ENCODE peak calls at places on chromosome 16, in ten cellular contexts. F is neural progenitor cell, Q is endothelial cell of umbilical vein, N is HCT116, H is SK-N-SH, T is Karpas-422, X is mesendoderm, D is mesenchymal stem cell, K is H1, M is MM.1S. G is an unnamed sample.

GRCh38 chr16:30185683-30186421 is 2.5 kb downstream of the CORO1A start:
- DNase-seq in X (no peak), Q (no peak), N (no peak), K (peak), M (peak), D (no peak), T (peak), H (peak), F (no peak), G (no peak)

GRCh38 chr16:56349711-56350161 is 75.6 kb downstream of the AMFR start:
- DNase-seq in X (no peak), K (no peak), M (no peak), F (no peak), H (no peak), N (no peak), Q (no peak), D (no peak), T (no peak), G (no peak)

GRCh38 chr16:66387817-66388332 is 21.4 kb downstream of the CDH5 start:
- DNase-seq in N (no peak), X (no peak), Q (no peak), T (no peak), M (no peak), K (no peak), D (no peak), F (no peak), H (no peak), G (no peak)

GRCh38 chr16:1920727-1921155 is 2.5 kb upstream of the HS3ST6 start:
- DNase-seq in T (peak), X (peak), M (peak), K (peak), N (no peak), Q (peak), F (peak), D (peak), H (peak), G (peak)

GRCh38 chr16:74563828-74564263 is 43.1 kb downstream of the GLG1 start:
- DNase-seq in X (peak), M (no peak), N (peak), K (no peak), H (no peak), Q (no peak), D (peak), F (no peak), T (no peak), G (no peak)

GRCh38 chr16:75385507-75386152 is 47.7 kb downstream of the CFDP1 start:
- DNase-seq in N (peak), Q (peak), H (peak), D (peak), X (peak), T (peak), F (peak), K (no peak), M (peak), G (peak)

GRCh38 chr16:48029768-48030167 is 126.0 kb downstream of the ABCC12 start:
- DNase-seq in F (no peak), X (peak), Q (no peak), M (no peak), N (no peak), D (no peak), H (no peak), T (no peak), K (no peak), G (no peak)

GRCh38 chr16:14341324-14342225 is 270.5 kb downstream of the MRTFB start:
- DNase-seq in Q (no peak), H (no peak), K (no peak), X (no peak), F (no peak), D (no peak), N (no peak), M (no peak), T (no peak), G (no peak)

GRCh38 chr16:7400117-7400890 is 67.7 kb downstream of the RBFOX1 start:
- DNase-seq in D (no peak), Q (no peak), N (no peak), M (no peak), T (no peak), K (no peak), F (no peak), H (no peak), X (no peak), G (no peak)

GRCh38 chr16:82425661-82426060 is 201.1 kb upstream of the CDH13 start:
- DNase-seq in H (no peak), T (no peak), D (no peak), K (no peak), Q (no peak), F (no peak), X (no peak), N (no peak), M (no peak), G (no peak)

GRCh38 chr16:84836234-84836647 is 16.5 kb downstream of the CRISPLD2 start:
- DNase-seq in N (no peak), K (peak), X (peak), F (peak), H (peak), T (no peak), Q (no peak), M (no peak), D (peak), G (peak)

GRCh38 chr16:23182675-23183485 is at the start of gene SCNN1G:
- DNase-seq in D (no peak), K (no peak), Q (no peak), H (peak), T (no peak), F (peak), M (peak), N (no peak), X (peak), G (peak)

GRCh38 chr16:66695935-66696668 is 441 bp downstream of the CMTM4 start:
- DNase-seq in H (no peak), F (peak), T (no peak), D (no peak), K (peak), M (peak), X (peak), Q (peak), N (no peak), G (peak)

GRCh38 chr16:66728117-66728787 is 23.2 kb downstream of the DYNC1LI2 start:
- DNase-seq in H (peak), X (peak), D (peak), M (peak), F (peak), Q (peak), T (peak), N (peak), K (no peak), G (no peak)

GRCh38 chr16:59611556-59611955 is 877.4 kb upstream of the GOT2 start:
- DNase-seq in K (no peak), M (no peak), Q (no peak), D (no peak), N (no peak), X (no peak), T (no peak), F (no peak), H (no peak), G (no peak)

GRCh38 chr16:56632160-56632847 is at the start of gene MT1M:
- DNase-seq in M (no peak), T (no peak), Q (no peak), D (peak), F (peak), X (peak), H (peak), K (peak), N (no peak), G (no peak)

GRCh38 chr16:89054261-89054661 is 39.4 kb upstream of the ACSF3 start:
- DNase-seq in F (peak), X (no peak), K (no peak), N (no peak), T (peak), H (no peak), M (no peak), D (no peak), Q (no peak), G (no peak)

GRCh38 chr16:46853713-46854443 is 22.9 kb upstream of the C16orf87 start:
- DNase-seq in X (peak), M (peak), Q (peak), T (peak), K (peak), N (peak), D (peak), F (peak), H (peak), G (peak)

GRCh38 chr16:56269824-56270684 is 78.8 kb downstream of the GNAO1 start:
- DNase-seq in K (no peak), T (no peak), F (peak), H (no peak), Q (no peak), N (no peak), D (peak), M (no peak), X (peak), G (no peak)

GRCh38 chr16:48526058-48526957 is 83.7 kb downstream of the N4BP1 start:
- DNase-seq in T (peak), F (peak), D (no peak), M (peak), H (no peak), Q (no peak), N (peak), K (no peak), X (peak), G (no peak)

GRCh38 chr16:14146445-14146844 is 75.3 kb downstream of the MRTFB start:
- DNase-seq in X (no peak), M (no peak), N (no peak), Q (no peak), D (no peak), F (no peak), K (no peak), H (no peak), T (no peak), G (no peak)

GRCh38 chr16:49631521-49632041 is 224.3 kb downstream of the ZNF423 start:
- DNase-seq in N (no peak), M (no peak), D (peak), H (no peak), Q (peak), X (peak), K (no peak), T (no peak), F (no peak), G (no peak)
- H3K4me2 ChIP-seq in N (no peak), M (no peak), D (no peak), H (peak), Q (no peak), X (no peak), K (no peak), T (peak), F (no peak), G (peak)

DNA sequence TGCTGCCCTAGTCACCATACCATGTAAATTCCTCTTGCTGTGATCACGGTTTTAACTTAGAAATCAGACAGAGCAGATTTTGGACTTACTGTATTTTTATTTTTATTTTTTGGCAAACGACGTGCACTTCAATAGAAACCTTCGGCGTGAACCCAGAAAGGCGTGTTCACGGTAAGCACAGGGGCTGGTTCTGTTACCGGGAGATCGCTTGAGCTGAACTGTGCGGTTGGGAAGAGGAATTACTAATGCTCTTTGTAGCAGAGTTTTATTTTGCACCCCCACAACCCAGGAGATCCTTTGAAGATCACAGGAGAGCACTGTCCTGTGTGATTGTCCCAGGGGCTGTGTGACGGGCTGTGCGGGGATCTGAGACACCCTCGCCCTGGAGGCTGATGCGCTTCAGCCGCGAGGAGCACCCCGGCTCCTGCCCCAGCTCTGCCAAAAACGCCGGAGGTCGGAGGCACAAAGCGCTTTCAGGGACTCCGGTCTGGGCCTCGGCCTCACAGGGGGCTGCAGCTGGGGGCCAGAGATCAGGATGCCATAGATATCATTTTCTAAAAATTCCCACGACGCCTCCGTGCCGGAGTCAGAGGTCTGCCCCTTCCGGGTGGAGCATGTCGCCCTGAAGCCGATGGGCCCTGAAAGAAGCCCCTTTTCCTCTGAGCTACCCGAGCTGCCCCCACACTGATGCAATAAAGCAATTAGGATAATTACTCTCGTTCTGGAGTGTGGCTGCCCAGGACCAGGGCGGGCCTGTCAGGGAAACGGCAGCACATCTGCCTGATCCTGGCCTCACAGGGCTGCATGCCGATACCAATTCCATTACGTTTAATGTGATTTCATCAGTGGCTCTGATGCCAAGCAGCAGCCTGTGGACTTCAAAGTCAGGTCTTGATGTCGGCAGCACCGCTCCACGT is 71.8 kb downstream of the LMF1 start:
- DNase-seq in X (no peak), N (no peak), K (no peak), D (no peak), Q (no peak), T (no peak), F (no peak), M (no peak), H (peak), G (no peak)
- H3K9ac ChIP-seq in X (no peak), N (no peak), K (no peak), D (no peak), Q (no peak), T (no peak), F (no peak), M (no peak), H (no peak), G (peak)

GRCh38 chr16:52561910-52562741 is 15.2 kb upstream of the TOX3 start:
- DNase-seq in F (no peak), N (no peak), X (no peak), M (no peak), H (no peak), K (no peak), Q (no peak), T (no peak), D (no peak), G (no peak)
- H3K4me2 ChIP-seq in F (no peak), N (no peak), X (no peak), M (no peak), H (no peak), K (no peak), Q (no peak), T (no peak), D (no peak), G (no peak)

GRCh38 chr16:19861069-19861468 is 23.6 kb downstream of the GPRC5B start:
- DNase-seq in Q (no peak), N (no peak), D (no peak), H (no peak), K (no peak), M (no peak), F (no peak), X (peak), T (no peak), G (no peak)
- H3K9ac ChIP-seq in Q (no peak), N (no peak), D (no peak), H (no peak), K (no peak), M (no peak), F (no peak), X (no peak), T (no peak), G (no peak)

DNA sequence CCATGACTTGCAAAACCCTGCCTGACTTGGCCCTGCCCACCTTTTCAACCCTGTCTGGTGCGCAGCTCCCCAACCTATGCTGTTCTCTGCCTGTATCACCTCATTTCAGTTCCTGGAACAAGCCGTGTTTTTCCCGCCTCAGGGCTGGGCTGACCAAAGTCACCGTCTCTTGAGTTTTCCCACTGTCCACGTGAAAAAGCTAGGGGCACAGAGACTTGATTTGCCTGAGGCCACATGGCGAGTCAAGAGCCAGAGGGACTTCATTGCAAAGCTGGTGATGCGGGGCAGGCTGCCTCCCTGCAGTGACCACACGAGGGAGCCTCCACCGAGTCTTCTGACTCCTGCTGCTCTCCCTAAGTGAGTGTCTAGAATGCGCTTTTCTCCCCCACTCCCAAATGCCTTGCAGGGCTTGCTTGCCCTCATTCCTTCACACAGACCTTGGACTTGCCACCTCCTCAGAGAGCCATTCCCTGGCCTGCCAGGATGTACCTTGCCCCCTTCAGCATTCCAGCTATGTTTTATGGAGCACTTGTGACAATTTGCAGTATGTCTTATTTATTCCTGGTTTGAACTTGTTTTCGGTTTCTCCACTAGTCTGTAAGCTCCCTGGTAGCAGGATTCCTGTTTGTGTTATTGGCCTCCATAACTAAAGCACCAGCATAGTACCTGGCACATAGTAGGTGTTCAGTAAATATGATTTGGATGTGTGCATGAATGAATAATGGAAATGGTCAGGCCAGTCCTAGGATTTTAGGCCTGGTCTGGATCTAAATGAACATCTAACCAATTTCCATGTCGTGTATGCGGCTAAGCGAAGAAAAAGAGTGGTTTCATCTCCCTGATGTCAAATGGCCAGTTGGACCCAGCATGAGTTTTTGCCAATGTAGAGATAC is 252.3 kb downstream of the SNX29 start:
- DNase-seq in M (no peak), N (peak), H (peak), X (peak), Q (peak), T (peak), K (peak), F (peak), D (peak), G (peak)
- H3K4me2 ChIP-seq in M (no peak), N (no peak), H (no peak), X (no peak), Q (no peak), T (no peak), K (no peak), F (no peak), D (no peak), G (no peak)

DNA sequence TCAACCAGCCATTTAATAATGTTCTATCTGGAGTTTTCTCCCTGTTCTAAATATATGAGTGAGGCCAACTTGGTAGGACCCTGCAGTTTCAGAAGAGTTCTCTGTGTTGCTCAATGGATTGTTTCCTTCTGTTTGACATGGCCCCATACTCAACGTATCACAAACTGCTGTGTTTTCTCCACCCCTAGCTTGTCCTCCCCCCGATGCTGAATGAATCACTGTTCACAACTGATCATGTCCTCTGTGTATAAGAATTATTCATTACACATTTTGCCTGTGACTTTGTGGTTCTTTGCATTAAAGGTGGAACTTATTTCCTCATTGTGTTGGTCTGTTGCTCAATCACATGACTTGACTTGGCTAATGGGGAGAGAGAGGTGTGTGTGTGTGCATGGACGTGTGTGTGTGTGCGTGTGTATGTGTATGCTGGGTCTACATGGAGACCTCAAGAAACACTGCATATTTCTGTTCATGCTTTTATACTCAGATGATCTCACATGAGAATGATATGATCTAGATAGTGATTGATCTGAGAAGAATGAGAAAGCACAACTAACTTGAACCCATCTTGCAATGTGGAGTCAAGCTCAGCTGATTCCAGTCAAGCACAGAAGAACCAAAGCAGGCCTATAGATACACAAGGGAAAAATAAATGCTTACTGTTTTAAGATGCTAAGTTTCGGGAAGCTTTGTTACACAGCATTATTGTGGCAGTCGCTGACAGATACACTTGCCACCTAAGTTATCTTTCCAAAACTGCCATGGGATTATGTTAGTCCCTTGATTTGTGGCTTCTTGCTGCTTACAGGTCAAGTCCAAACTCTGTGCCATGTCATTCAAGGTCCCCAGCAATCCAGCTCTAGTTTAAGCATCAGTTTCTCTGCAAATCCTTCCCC is 167.8 kb upstream of the ZFHX3 start:
- DNase-seq in N (no peak), T (no peak), F (no peak), D (no peak), X (no peak), Q (no peak), K (no peak), H (no peak), M (no peak), G (no peak)
- H3K9ac ChIP-seq in N (no peak), T (no peak), F (no peak), D (peak), X (no peak), Q (no peak), K (no peak), H (peak), M (no peak), G (no peak)

GRCh38 chr16:87293990-87294389 is 23.2 kb downstream of the C16orf95 start:
- DNase-seq in Q (no peak), T (no peak), X (no peak), D (no peak), F (no peak), N (no peak), K (no peak), M (no peak), H (no peak), G (no peak)

GRCh38 chr16:87295661-87296531 is 21.3 kb downstream of the C16orf95 start:
- DNase-seq in K (no peak), H (no peak), D (no peak), N (no peak), Q (no peak), F (no peak), T (no peak), M (no peak), X (peak), G (no peak)

GRCh38 chr16:87297918-87298631 is 19.1 kb downstream of the C16orf95 start:
- DNase-seq in Q (peak), K (peak), X (peak), T (peak), M (no peak), H (peak), F (peak), D (peak), N (no peak), G (peak)

GRCh38 chr16:87297407-87297806 is 19.8 kb downstream of the C16orf95 start:
- DNase-seq in T (no peak), N (no peak), M (no peak), K (no peak), Q (no peak), F (no peak), H (no peak), X (no peak), D (no peak), G (no peak)

GRCh38 chr16:87295259-87295658 is 21.9 kb downstream of the C16orf95 start:
- DNase-seq in T (peak), F (peak), N (peak), Q (no peak), X (peak), H (no peak), M (peak), K (no peak), D (no peak), G (no peak)
- H3K4me2 ChIP-seq in T (no peak), F (no peak), N (peak), Q (no peak), X (no peak), H (no peak), M (no peak), K (no peak), D (no peak), G (no peak)